ENCODE peak calls at places on chromosomes 13 and 19, in ten cellular contexts. F, G, H, W, Z, B, C, A, P and I are unnamed samples. For H3K4me1, the result is how much of the 10 kb centered on the place peaks cover.

GRCh38 chr13:75739244-75739868 is 103.2 kb downstream of the LMO7 start:
- DNase-seq in P (no peak), B (no peak), H (no peak), W (no peak), Z (no peak), G (no peak), A (no peak), F (no peak), C (no peak), I (no peak)

GRCh38 chr13:47933688-47934011 is 67.4 kb downstream of the SUCLA2 start:
- DNase-seq in P (no peak), G (no peak), C (no peak), Z (no peak), A (no peak), W (peak), F (no peak), H (no peak), B (no peak), I (no peak)

GRCh38 chr19:28555317-28555716 is 657.6 kb downstream of the UQCRFS1 start:
- DNase-seq in C (no peak), B (no peak), P (no peak), Z (no peak), F (no peak), G (no peak), A (no peak), W (no peak), H (peak), I (no peak)

GRCh38 chr19:46748325-46749109 is 2.3 kb upstream of the STRN4 start:
- DNase-seq in G (peak), Z (no peak), H (no peak), B (peak), P (peak), C (peak), F (peak), W (peak), A (peak), I (no peak)

GRCh38 chr13:20422362-20422761 is 103.3 kb downstream of the CRYL1 start:
- DNase-seq in C (no peak), B (no peak), A (no peak), H (no peak), G (no peak), P (no peak), F (no peak), W (no peak), Z (no peak), I (no peak)

GRCh38 chr13:39326471-39326870 is 276.5 kb downstream of the LHFPL6 start:
- DNase-seq in B (no peak), F (peak), A (no peak), C (no peak), W (no peak), H (no peak), Z (no peak), G (no peak), P (no peak), I (no peak)

GRCh38 chr19:11020982-11021759 is 60.3 kb downstream of the SMARCA4 start:
- DNase-seq in Z (no peak), C (no peak), B (no peak), G (no peak), W (no peak), F (no peak), H (no peak), A (peak), P (no peak), I (peak)

GRCh38 chr13:20848944-20849343 is 53.6 kb downstream of the XPO4 start:
- DNase-seq in P (no peak), F (no peak), G (no peak), Z (no peak), B (no peak), H (no peak), C (no peak), W (no peak), A (no peak), I (no peak)

GRCh38 chr13:83229574-83230300 is 652.5 kb downstream of the SLITRK1 start:
- DNase-seq in C (no peak), Z (no peak), W (no peak), A (no peak), F (no peak), G (no peak), P (no peak), H (no peak), B (no peak), I (no peak)

GRCh38 chr13:108176685-108177274 is 38.6 kb downstream of the LIG4 start:
- DNase-seq in G (no peak), P (no peak), W (peak), Z (no peak), B (peak), C (no peak), A (peak), F (no peak), H (no peak), I (no peak)

GRCh38 chr19:45166723-45167252 is 6.0 kb upstream of the NKPD1 start:
- DNase-seq in F (no peak), H (no peak), C (no peak), Z (no peak), W (no peak), P (no peak), A (peak), B (no peak), G (no peak), I (no peak)

GRCh38 chr13:109383683-109384082 is 402.7 kb downstream of the IRS2 start:
- DNase-seq in A (no peak), G (no peak), B (no peak), H (no peak), F (no peak), C (no peak), W (no peak), P (no peak), Z (no peak), I (no peak)

GRCh38 chr19:12834976-12835757 is 788 bp upstream of the RTBDN start:
- DNase-seq in A (peak), G (no peak), W (no peak), P (no peak), B (no peak), Z (no peak), H (no peak), C (no peak), F (no peak), I (no peak)

GRCh38 chr19:43505186-43505456 is 575 bp upstream of the PHLDB3 start:
- DNase-seq in H (no peak), W (no peak), B (no peak), G (no peak), C (no peak), A (no peak), F (no peak), P (no peak), Z (no peak), I (no peak)

GRCh38 chr19:6754653-6755463 is 12.4 kb downstream of the SH2D3A start:
- DNase-seq in F (no peak), A (no peak), C (no peak), P (no peak), B (no peak), Z (no peak), W (no peak), G (peak), H (no peak), I (no peak)

GRCh38 chr19:14732510-14732909 is 42.7 kb downstream of the ZNF333 start:
- DNase-seq in B (no peak), P (no peak), G (no peak), W (no peak), H (no peak), F (no peak), C (no peak), A (no peak), Z (no peak), I (no peak)

GRCh38 chr19:33032218-33032781 is 32.4 kb downstream of the RHPN2 start:
- DNase-seq in W (no peak), A (no peak), H (no peak), G (no peak), C (no peak), P (peak), B (no peak), F (no peak), Z (peak), I (no peak)

DNA sequence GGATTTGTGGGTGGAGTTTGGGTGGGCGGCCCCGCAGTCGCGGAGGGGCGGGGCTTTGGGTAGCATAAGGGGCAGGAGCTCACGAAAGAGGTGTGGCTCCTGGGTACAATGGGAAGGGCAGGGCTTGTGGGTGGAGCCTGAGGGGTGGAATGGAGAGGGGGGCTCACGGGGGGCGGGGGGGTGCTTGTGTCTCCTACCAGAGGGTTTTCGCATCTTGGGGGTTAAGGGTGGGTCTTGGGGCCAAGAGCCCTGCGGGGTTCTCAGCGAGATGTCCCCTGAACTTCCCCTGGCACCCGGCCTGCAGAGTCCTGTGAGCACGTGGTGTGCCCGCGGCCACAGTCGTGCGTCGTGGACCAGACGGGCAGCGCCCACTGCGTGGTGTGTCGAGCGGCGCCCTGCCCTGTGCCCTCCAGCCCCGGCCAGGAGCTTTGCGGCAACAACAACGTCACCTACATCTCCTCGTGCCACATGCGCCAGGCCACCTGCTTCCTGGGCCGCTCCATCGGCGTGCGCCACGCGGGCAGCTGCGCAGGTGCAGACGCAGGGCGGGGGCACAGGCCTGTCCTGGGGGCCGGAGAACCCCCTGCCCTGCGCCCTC is 4.9 kb downstream of the FSTL3 start:
- DNase-seq in C (no peak), H (no peak), B (peak), Z (peak), P (no peak), G (peak), W (no peak), A (no peak), F (peak), I (no peak)
- H3K4me3 ChIP-seq in C (peak), H (peak), B (peak), Z (no peak), P (peak), G (peak), W (peak), A (no peak), F (peak), I (peak)

DNA sequence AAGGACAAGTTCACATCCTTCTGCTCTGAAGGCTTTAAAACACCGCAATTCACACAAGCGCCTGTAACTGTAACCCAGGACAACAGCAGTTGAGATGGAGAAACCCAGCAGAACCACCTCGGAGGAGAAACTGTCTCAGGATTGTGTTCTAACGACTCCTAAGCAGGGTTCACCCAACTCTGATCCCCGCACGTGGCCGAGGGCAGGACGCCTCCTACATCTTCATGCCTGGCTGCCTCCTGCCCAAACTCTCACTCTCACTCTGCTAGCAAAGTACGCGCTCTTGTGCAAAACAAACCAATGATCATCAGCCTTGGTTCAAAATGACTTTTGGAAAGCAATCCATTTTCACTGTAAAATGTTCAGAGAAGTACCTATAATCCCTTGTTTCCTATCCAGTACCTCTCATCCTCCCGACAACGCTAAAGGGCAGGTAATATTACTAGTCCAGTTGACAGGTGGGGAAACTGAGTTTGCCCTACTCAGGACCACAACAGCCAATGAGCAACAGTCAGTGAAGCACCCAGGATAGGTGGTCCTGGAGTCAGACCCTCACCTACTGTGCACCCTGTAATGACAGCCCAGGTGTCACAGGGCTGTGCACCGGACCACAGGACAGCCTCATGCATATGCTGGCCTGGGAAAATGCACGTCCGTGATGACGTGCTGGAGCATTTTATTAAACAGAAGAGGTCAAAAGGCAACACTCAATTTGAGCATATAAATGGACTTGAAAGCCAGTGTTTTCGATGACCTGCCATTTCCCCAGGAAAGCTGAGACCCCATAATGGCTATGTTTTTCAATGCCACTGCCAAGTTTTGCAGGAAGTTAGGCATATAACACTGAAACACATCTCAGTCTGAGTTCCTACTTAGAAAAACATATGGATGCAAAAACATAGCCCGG is 25.4 kb downstream of the EPS15L1 start:
- DNase-seq in H (no peak), A (no peak), B (no peak), Z (no peak), C (no peak), F (no peak), P (no peak), W (no peak), G (peak), I (no peak)
- H3K4me1 ChIP-seq in H (half or more), A (half or more), B (under half), Z (under half), C (half or more), F (half or more), P (under half), W (under half), G (half or more), I (under half)

GRCh38 chr19:8004001-8004400 is 1.4 kb downstream of the ELAVL1 start:
- DNase-seq in W (no peak), F (no peak), C (no peak), Z (no peak), B (no peak), A (no peak), H (no peak), P (no peak), G (peak), I (no peak)

GRCh38 chr19:8001651-8001994 is 3.8 kb downstream of the ELAVL1 start:
- DNase-seq in G (no peak), A (no peak), H (no peak), B (no peak), P (no peak), F (no peak), Z (no peak), W (no peak), C (no peak), I (no peak)

GRCh38 chr19:8004723-8005513 is 523 bp downstream of the ELAVL1 start:
- DNase-seq in A (peak), F (no peak), H (no peak), P (no peak), B (no peak), G (peak), C (no peak), Z (no peak), W (peak), I (no peak)

GRCh38 chr19:8001995-8002849 is 3.2 kb downstream of the ELAVL1 start:
- DNase-seq in W (peak), A (peak), H (no peak), B (peak), F (peak), G (peak), P (peak), C (peak), Z (peak), I (peak)

DNA sequence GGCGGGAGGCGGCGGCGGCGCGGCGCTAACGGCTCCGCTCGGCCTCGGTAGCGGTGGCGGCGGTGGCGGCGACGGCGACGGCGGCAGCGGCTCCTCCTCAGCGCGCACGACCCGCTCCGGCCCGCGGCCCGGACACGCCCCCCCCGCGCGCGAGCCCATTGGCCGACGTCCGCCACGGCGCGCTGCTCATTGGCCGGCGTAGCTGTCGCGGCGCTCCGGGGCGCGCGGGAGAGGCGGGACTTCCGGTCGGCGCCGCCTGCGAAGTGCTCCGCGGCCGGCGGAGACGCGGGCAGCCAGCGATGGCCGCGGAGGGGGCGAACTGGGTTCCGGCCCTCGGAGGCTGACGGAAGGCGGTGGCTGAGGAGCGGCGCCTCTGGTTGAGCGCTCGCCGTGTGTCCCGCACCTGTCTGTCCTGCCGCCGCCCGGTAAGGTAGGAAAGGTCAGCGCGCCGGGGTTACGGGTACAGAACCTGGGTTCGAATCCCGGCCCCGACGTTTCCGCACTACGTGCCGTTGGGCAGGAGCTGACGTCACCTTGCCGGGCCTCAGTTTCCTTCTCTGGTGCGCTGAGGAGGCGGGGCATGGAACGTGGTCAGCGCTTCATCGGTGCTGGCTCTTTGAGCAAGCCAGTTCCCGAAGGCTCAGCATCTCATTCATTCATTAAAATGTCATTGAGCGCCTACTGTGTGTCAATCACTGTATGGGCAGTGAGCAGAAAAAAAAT is at the start of gene ELAVL1:
- DNase-seq in H (no peak), G (peak), C (peak), P (peak), W (peak), F (peak), Z (peak), B (peak), A (peak), I (peak)
- TF ChIP-seq CTCF in H (no peak), G (no peak), C (no peak), P (no peak), W (no peak), F (no peak), Z (no peak), B (no peak), A (peak), I (no peak)

DNA sequence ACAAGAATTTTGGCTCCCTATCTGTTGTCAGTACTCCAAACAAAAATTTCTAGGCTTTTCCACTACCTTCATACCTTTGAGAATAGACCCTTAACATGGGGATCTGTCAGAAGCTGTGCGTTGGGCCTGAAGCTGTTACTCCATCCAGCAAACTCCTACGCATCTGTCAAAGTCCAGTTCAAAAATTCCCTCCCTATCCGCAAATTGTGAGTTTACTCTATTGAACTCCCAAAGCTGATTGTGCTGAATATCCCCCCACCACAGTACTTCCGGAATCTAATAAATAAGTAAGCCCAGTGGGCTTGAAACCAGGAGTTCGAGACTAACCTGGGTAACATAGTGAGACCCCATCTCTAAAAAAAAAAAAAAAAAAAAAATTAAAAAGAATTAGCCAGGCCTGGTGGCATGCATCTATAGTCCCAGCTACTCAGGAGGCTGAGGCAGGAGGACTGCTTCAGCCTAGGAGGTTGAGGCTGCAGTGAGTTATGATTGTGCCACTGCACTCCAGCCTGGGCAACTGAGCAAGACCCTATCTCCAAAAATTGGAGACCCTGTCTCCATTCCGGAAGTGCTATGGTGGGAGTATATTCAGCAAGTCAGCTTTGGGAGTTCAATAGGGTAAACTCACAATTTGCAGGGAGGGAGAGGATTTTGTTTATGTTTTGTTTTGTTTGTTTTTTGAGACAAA is 930 bp upstream of the FBN3 start:
- DNase-seq in W (no peak), B (no peak), P (no peak), H (no peak), Z (no peak), G (no peak), A (no peak), C (no peak), F (no peak), I (no peak)
- H3K4me3 ChIP-seq in W (no peak), B (no peak), P (no peak), H (no peak), Z (no peak), G (no peak), A (no peak), C (no peak), F (no peak), I (no peak)

GRCh38 chr13:40994581-40995230 is 24.4 kb downstream of the ELF1 start:
- DNase-seq in G (no peak), F (no peak), W (no peak), B (no peak), C (no peak), Z (no peak), H (no peak), A (no peak), P (no peak), I (no peak)
- H3K4me1 ChIP-seq in G (half or more), F (under half), W (half or more), B (half or more), C (under half), Z (half or more), H (half or more), A (under half), P (under half), I (under half)